ENCODE peak calls at places on chromosomes 6 and 20, in eight cellular contexts. E is hypothalamus; T is stimulated activated CD4-positive, alpha-beta T cell treated with anti-CD3 and anti-CD28 coated beads, Interleukin-12 subunit alpha, Interleukin-12 subunit beta, amount 100 ng/mL, for 4 hours; U is NCI-H460; P is body of pancreas; Y is lower lobe of right lung; H is central memory CD4-positive, alpha-beta T cell; K is HEK293T. Z is an unnamed sample.

GRCh38 chr20:35328689-35329088 is 36.5 kb upstream of the FAM83C start:
- DNase-seq in E (no peak), T (no peak), U (no peak), P (no peak), Y (no peak), H (no peak), K (no peak), Z (no peak)

GRCh38 chr6:41894366-41895299 is 542 bp downstream of the USP49 start:
- DNase-seq in E (no peak), T (no peak), U (no peak), P (no peak), Y (no peak), H (no peak), K (peak; percentile 13), Z (peak; percentile 63)

GRCh38 chr6:157990321-157991066 is 8.8 kb downstream of the SYNJ2 start:
- DNase-seq in E (no peak), T (peak; percentile 20), U (no peak), P (no peak), Y (no peak), H (peak; percentile 17), K (no peak), Z (no peak)

GRCh38 chr6:149212892-149213786 is 104.4 kb upstream of the TAB2 start:
- DNase-seq in E (no peak), T (no peak), U (no peak), P (no peak), Y (no peak), H (no peak), K (no peak), Z (no peak)

GRCh38 chr20:25287631-25288290 is 39.9 kb downstream of the PYGB start:
- DNase-seq in E (no peak), T (no peak), U (no peak), P (no peak), Y (peak; percentile 30), H (no peak), K (no peak), Z (no peak)

GRCh38 chr20:46660487-46660886 is 9.2 kb upstream of the SLC13A3 start:
- DNase-seq in E (no peak), T (no peak), U (no peak), P (no peak), Y (no peak), H (no peak), K (no peak), Z (no peak)

GRCh38 chr6:5337573-5337972 is 76.3 kb downstream of the FARS2 start:
- DNase-seq in E (no peak), T (no peak), U (no peak), P (no peak), Y (no peak), H (no peak), K (no peak), Z (no peak)

GRCh38 chr6:16319813-16320532 is 81.6 kb downstream of the GMPR start:
- DNase-seq in E (peak; percentile 68), T (peak; percentile 47), U (no peak), P (peak; percentile 59), Y (no peak), H (peak; percentile 86), K (peak; percentile 22), Z (peak; percentile 44)

GRCh38 chr20:40630723-40631631 is 58.1 kb downstream of the MAFB start:
- DNase-seq in E (no peak), T (no peak), U (no peak), P (no peak), Y (no peak), H (no peak), K (no peak), Z (no peak)

GRCh38 chr20:23366384-23366783 is 4.4 kb downstream of the GZF1 start:
- DNase-seq in E (no peak), T (no peak), U (no peak), P (no peak), Y (no peak), H (peak; percentile 20), K (no peak), Z (no peak)

GRCh38 chr6:143680157-143680556 is 2.4 kb downstream of the PHACTR2 start:
- DNase-seq in E (no peak), T (no peak), U (no peak), P (no peak), Y (no peak), H (no peak), K (no peak), Z (no peak)

GRCh38 chr20:23325107-23325506 is 25.5 kb upstream of the NXT1 start:
- DNase-seq in E (no peak), T (no peak), U (no peak), P (no peak), Y (no peak), H (no peak), K (no peak), Z (no peak)

GRCh38 chr6:106751501-106752252 is 122.3 kb downstream of the QRSL1 start:
- DNase-seq in E (no peak), T (no peak), U (no peak), P (peak; percentile 90), Y (no peak), H (no peak), K (no peak), Z (peak; percentile 41)

GRCh38 chr6:26521485-26522391 is 16.4 kb upstream of the HMGN4 start:
- DNase-seq in E (peak; percentile 52), T (peak; percentile 66), U (no peak), P (peak; percentile 77), Y (peak; percentile 90), H (peak; percentile 64), K (peak; percentile 41), Z (peak; percentile 87)

GRCh38 chr20:44593721-44594120 is 11.3 kb downstream of the PKIG start:
- DNase-seq in E (no peak), T (no peak), U (no peak), P (no peak), Y (no peak), H (no peak), K (no peak), Z (no peak)

GRCh38 chr6:126235363-126235762 is 104.6 kb upstream of the CENPW start:
- DNase-seq in E (no peak), T (no peak), U (no peak), P (no peak), Y (no peak), H (no peak), K (no peak), Z (no peak)

GRCh38 chr20:59404749-59405148 is 104.3 kb downstream of the EDN3 start:
- DNase-seq in E (no peak), T (no peak), U (no peak), P (no peak), Y (no peak), H (no peak), K (no peak), Z (no peak)

GRCh38 chr6:3627501-3627900 is 124.0 kb downstream of the PXDC1 start:
- DNase-seq in E (no peak), T (no peak), U (no peak), P (no peak), Y (no peak), H (no peak), K (no peak), Z (no peak)

GRCh38 chr20:3586111-3586510 is 77.1 kb downstream of the GFRA4 start:
- DNase-seq in E (no peak), T (no peak), U (no peak), P (no peak), Y (no peak), H (no peak), K (no peak), Z (no peak)

GRCh38 chr20:62777528-62777830 is 18.8 kb upstream of the MRGBP start:
- DNase-seq in E (no peak), T (no peak), U (no peak), P (no peak), Y (no peak), H (no peak), K (no peak), Z (no peak)

GRCh38 chr6:44576132-44576601 is 188.7 kb downstream of the CDC5L start:
- DNase-seq in E (no peak), T (no peak), U (no peak), P (no peak), Y (no peak), H (no peak), K (no peak), Z (peak; percentile 5)

GRCh38 chr6:56399672-56400263 is 152.4 kb upstream of the COL21A1 start:
- DNase-seq in E (no peak), T (no peak), U (no peak), P (peak; percentile 38), Y (no peak), H (no peak), K (no peak), Z (no peak)

GRCh38 chr20:63682384-63683139 is 13.9 kb upstream of the TNFRSF6B start:
- DNase-seq in E (no peak), T (no peak), U (peak; percentile 81), P (peak; percentile 38), Y (no peak), H (no peak), K (no peak), Z (no peak)

GRCh38 chr6:31058128-31058894 is 48.0 kb downstream of the MUC22 start:
- DNase-seq in E (no peak), T (no peak), U (peak; percentile 45), P (no peak), Y (no peak), H (no peak), K (peak; percentile 64), Z (peak; percentile 31)

GRCh38 chr6:7218586-7218985 is 94.4 kb downstream of the SSR1 start:
- DNase-seq in E (no peak), T (no peak), U (no peak), P (no peak), Y (no peak), H (no peak), K (no peak), Z (no peak)

GRCh38 chr20:16485406-16485805 is 87.8 kb downstream of the KIF16B start:
- DNase-seq in E (no peak), T (no peak), U (no peak), P (no peak), Y (no peak), H (no peak), K (no peak), Z (peak; percentile 5)

GRCh38 chr20:2798814-2799213 is 1.6 kb downstream of the CPXM1 start:
- DNase-seq in E (no peak), T (no peak), U (no peak), P (no peak), Y (no peak), H (no peak), K (no peak), Z (peak; percentile 91)

GRCh38 chr20:10985536-10985935 is 311.7 kb upstream of the JAG1 start:
- DNase-seq in E (no peak), T (no peak), U (no peak), P (no peak), Y (no peak), H (no peak), K (no peak), Z (no peak)

Z was measured in left kidney.